ENCODE peak calls at places on chromosomes 12 and 14, in four cellular contexts. L is K562, O is A549, A is HepG2. H is an unnamed sample.

GRCh38 chr14:29741909-29742401 is 185.7 kb downstream of the PRKD1 start:
- DNase-seq in L (no peak), O (no peak), A (no peak), H (no peak)

GRCh38 chr12:53735556-53735955 is 8.3 kb upstream of the CALCOCO1 start:
- DNase-seq in L (no peak), O (no peak), A (no peak), H (no peak)

GRCh38 chr14:59161571-59162175 is 26.8 kb upstream of the DAAM1 start:
- DNase-seq in L (no peak), O (peak; percentile 27), A (peak; percentile 94), H (no peak)

GRCh38 chr12:132185698-132186097 is 41.4 kb downstream of the NOC4L start:
- DNase-seq in L (no peak), O (no peak), A (no peak), H (no peak)

GRCh38 chr12:34401659-34402227 is 379.4 kb downstream of the ALG10 start:
- DNase-seq in L (peak; percentile 1), O (no peak), A (no peak), H (peak; percentile 1)

GRCh38 chr14:56195727-56196126 is 77.5 kb downstream of the PELI2 start:
- DNase-seq in L (no peak), O (no peak), A (no peak), H (no peak)

GRCh38 chr14:98954347-98955000 is 317.5 kb downstream of the BCL11B start:
- DNase-seq in L (no peak), O (no peak), A (no peak), H (no peak)

GRCh38 chr12:3300833-3301401 is 190.1 kb upstream of the PRMT8 start:
- DNase-seq in L (no peak), O (no peak), A (no peak), H (no peak)

GRCh38 chr12:44654641-44655625 is 221.2 kb downstream of the NELL2 start:
- DNase-seq in L (no peak), O (no peak), A (no peak), H (no peak)

GRCh38 chr14:24818054-24818822 is 184.2 kb upstream of the GZMB start:
- DNase-seq in L (no peak), O (no peak), A (peak; percentile 99), H (no peak)

GRCh38 chr14:69636051-69636639 is 24.7 kb downstream of the SUSD6 start:
- DNase-seq in L (no peak), O (no peak), A (no peak), H (no peak)

GRCh38 chr12:69254046-69254445 is 14.7 kb downstream of the CPSF6 start:
- DNase-seq in L (peak; percentile 27), O (peak; percentile 13), A (peak; percentile 55), H (no peak)

GRCh38 chr12:62703011-62703380 is 232.0 kb downstream of the PPM1H start:
- DNase-seq in L (no peak), O (no peak), A (no peak), H (no peak)

GRCh38 chr14:23930742-23931141 is 22.8 kb upstream of the DHRS4 start:
- DNase-seq in L (no peak), O (no peak), A (no peak), H (no peak)

GRCh38 chr14:57038689-57039088 is 228.4 kb upstream of the OTX2 start:
- DNase-seq in L (no peak), O (no peak), A (no peak), H (no peak)

DNA sequence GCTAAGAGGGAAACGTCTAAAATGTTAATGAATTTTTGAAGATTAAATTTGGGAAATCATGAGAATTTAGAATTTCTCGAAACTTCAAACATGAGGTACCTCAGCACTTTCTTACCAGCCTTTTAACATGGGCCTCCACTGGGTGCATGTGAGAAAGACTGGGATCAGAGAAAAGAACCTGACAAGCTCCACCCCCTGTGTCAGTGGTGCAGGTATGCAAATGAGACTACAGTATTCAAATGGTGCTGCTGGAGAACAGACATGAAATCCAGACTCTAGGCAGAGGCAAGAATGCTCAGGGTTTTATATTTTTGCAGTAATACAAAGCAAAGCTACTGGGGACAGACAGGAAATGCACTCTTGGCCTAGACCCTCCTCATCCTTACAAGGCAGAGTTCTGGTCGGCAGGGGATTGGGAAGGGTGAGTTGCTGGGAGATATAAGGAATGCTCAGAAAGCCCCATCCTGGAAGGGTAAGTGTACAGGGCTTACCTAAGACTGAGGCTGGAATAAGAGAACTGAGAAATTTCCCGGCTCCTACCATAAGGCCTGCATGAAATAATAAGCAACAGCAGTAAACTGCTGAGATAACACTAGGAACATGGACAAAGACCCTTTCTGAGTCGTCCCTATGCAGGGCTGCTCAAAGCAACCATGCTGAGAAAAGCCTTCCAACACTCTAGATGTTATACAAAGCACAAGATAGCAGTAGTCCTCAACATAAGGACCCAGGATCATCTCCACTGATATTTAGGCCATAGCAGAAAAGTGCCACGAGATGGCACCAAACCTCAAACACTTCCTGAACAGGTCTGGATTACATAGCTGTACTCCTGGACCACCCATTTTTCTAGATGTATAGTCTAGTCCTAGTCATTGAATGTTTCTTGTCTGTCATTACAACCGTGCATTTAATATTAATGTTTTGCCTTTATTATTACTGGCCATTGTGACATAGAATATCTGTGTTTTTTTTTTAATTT is 260.8 kb downstream of the RASSF9 start:
- DNase-seq in L (peak; percentile 9), O (peak; percentile 51), A (peak; percentile 63), H (peak; percentile 59)
- TF ChIP-seq CTCF in L (peak; percentile 28), O (peak; percentile 74), A (peak; percentile 85), H (peak; percentile 50)

DNA sequence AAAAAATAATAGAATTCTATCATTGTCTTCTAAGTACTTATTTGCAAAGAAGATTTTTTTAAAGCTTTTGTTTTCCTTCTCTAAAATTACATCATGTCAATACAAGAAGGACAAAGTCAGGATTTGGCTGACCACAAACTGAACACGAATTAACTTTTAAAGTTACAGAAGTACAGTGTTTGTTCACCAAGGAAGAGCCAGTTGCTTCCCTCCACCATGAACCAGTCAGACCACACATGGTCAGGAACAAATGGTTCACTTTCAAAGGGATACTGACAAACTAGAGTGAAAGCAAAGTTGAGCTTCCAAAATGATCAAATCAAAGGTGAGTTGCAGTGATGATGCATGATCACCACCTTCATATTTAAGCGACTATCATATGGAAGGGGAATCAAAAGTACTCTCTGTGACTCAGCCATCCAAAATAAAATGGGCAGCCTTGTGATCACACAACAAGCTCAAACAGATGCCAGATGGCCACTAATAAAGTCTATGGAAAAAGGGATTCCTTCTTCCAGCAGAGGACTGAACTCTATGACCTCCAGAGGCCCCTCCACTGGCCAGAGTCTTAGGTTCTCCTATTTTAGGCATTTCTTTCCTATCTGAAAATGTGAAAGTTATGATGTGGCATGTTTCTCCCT is 13.1 kb downstream of the NT5DC3 start:
- DNase-seq in L (no peak), O (no peak), A (no peak), H (no peak)
- TF ChIP-seq JUN in L (no peak), O (no peak), A (no peak), H (no peak)

GRCh38 chr12:93214523-93215289 is 163.0 kb upstream of the NUDT4 start:
- DNase-seq in L (no peak), O (no peak), A (no peak), H (no peak)
- TF ChIP-seq CTCF in L (no peak), O (no peak), A (peak; percentile 53), H (no peak)

GRCh38 chr12:21697829-21698630 is 40.4 kb upstream of the LDHB start:
- DNase-seq in L (no peak), O (no peak), A (peak; percentile 7), H (no peak)
- TF ChIP-seq JUN in L (no peak), O (no peak), A (no peak), H (no peak)

GRCh38 chr14:63039800-63040380 is 5.4 kb downstream of the KCNH5 start:
- DNase-seq in L (no peak), O (no peak), A (peak; percentile 31), H (no peak)
- TF ChIP-seq CTCF in L (peak; percentile 7), O (peak; percentile 72), A (peak; percentile 57), H (no peak)

DNA sequence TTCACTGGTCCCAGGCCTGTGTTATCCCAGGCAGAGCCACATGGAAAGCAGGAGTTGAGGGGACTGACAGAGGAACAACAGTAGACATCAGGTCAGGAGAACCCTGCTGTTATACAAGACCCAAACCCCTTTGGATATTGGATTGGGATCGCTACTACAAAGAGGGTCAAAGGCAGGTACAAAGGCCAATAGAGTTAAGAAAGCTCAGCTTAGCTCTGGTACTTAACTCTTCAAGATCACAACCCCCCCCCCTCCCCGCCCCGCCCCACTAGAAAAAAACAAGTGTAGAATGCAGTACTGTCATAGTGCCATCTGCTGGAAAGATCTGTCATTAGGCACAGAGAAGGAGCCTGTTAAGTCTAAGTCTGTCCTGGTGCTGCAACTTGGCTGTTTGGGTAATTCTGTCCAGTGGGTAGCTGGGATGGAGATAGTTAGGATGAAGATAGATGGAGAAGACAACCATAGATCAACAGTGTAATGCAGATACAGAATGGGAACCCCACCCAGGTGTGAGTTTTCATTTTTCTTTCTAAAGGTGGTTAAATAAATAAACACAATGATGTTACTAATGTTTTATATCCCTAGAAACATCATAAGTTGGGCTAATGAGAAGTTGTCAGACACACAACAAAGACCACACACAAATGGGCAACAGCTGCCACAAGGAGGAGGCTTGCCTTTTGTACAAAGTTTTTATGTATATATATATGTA is 17.2 kb downstream of the REM2 start:
- DNase-seq in L (peak; percentile 71), O (peak; percentile 77), A (peak; percentile 83), H (peak; percentile 28)
- TF ChIP-seq JUN in L (no peak), O (peak; percentile 26), A (no peak), H (no peak)

GRCh38 chr12:67415473-67415872 is 146.3 kb downstream of the CAND1 start:
- DNase-seq in L (no peak), O (no peak), A (peak; percentile 9), H (peak; percentile 35)
- TF ChIP-seq CTCF in L (peak; percentile 68), O (peak; percentile 26), A (peak; percentile 29), H (no peak)

H was measured in WTC11.